ENCODE peak calls at places on chromosomes 12 and 14, in ten cellular contexts. N is glutamatergic neuron, J is breast epithelium, K is RWPE2, F is BE2C, C is MCF 10A, U is cardiac fibroblast, B is retinal pigment epithelial cell, I is AG10803, A is stomach. Z is an unnamed sample.

GRCh38 chr14:22243971-22244581 is 344.9 kb downstream of the DAD1 start:
- DNase-seq in N (no peak), J (no peak), K (no peak), F (no peak), C (no peak), U (no peak), B (no peak), I (no peak), A (no peak), Z (no peak)

GRCh38 chr14:24839617-24840203 is 205.7 kb upstream of the GZMB start:
- DNase-seq in N (no peak), J (no peak), K (no peak), F (no peak), C (no peak), U (no peak), B (no peak), I (no peak), A (no peak), Z (no peak)

GRCh38 chr12:31324845-31325523 is 966 bp downstream of the SINHCAF start:
- DNase-seq in N (peak), J (peak), K (peak), F (peak), C (peak), U (peak), B (no peak), I (peak), A (peak), Z (peak)

GRCh38 chr12:60262378-60262777 is 666.5 kb downstream of the SLC16A7 start:
- DNase-seq in N (no peak), J (no peak), K (no peak), F (no peak), C (peak), U (no peak), B (no peak), I (no peak), A (no peak), Z (no peak)

GRCh38 chr12:7989827-7990491 is 42.6 kb upstream of the FOXJ2 start:
- DNase-seq in N (no peak), J (no peak), K (no peak), F (no peak), C (no peak), U (peak), B (no peak), I (no peak), A (peak), Z (no peak)

GRCh38 chr12:6263931-6264330 is 46.6 kb upstream of the PLEKHG6 start:
- DNase-seq in N (no peak), J (no peak), K (no peak), F (peak), C (no peak), U (no peak), B (no peak), I (no peak), A (no peak), Z (no peak)

GRCh38 chr12:89350661-89351488 is 1.4 kb downstream of the DUSP6 start:
- DNase-seq in N (no peak), J (no peak), K (no peak), F (no peak), C (peak), U (peak), B (no peak), I (peak), A (no peak), Z (no peak)

GRCh38 chr12:38253778-38254177 is 62.8 kb upstream of the ALG10B start:
- DNase-seq in N (no peak), J (no peak), K (no peak), F (no peak), C (no peak), U (no peak), B (no peak), I (no peak), A (no peak), Z (no peak)

GRCh38 chr14:51727526-51727925 is 75.8 kb downstream of the FRMD6 start:
- DNase-seq in N (no peak), J (no peak), K (no peak), F (no peak), C (no peak), U (no peak), B (no peak), I (no peak), A (no peak), Z (no peak)

GRCh38 chr12:61397668-61398067 is 862.5 kb upstream of the USP15 start:
- DNase-seq in N (no peak), J (no peak), K (no peak), F (no peak), C (peak), U (no peak), B (no peak), I (no peak), A (no peak), Z (no peak)

GRCh38 chr12:34298176-34298970 is 276.1 kb downstream of the ALG10 start:
- DNase-seq in N (no peak), J (no peak), K (no peak), F (peak), C (no peak), U (no peak), B (no peak), I (no peak), A (no peak), Z (no peak)

GRCh38 chr12:69987453-69988102 is 162.6 kb downstream of the MYRFL start:
- DNase-seq in N (no peak), J (no peak), K (peak), F (no peak), C (peak), U (peak), B (peak), I (peak), A (no peak), Z (no peak)

GRCh38 chr12:53750812-53751335 is 905 bp downstream of the CISTR start:
- DNase-seq in N (peak), J (no peak), K (no peak), F (peak), C (no peak), U (no peak), B (no peak), I (no peak), A (no peak), Z (peak)

GRCh38 chr14:38339704-38340103 is 83.8 kb upstream of the CLEC14A start:
- DNase-seq in N (no peak), J (no peak), K (no peak), F (no peak), C (peak), U (peak), B (no peak), I (peak), A (no peak), Z (no peak)

GRCh38 chr12:103169-103981 is 36.8 kb downstream of the IQSEC3 start:
- DNase-seq in N (no peak), J (no peak), K (no peak), F (peak), C (no peak), U (no peak), B (no peak), I (no peak), A (no peak), Z (peak)

GRCh38 chr12:91331371-91331770 is 148.8 kb upstream of the DCN start:
- DNase-seq in N (no peak), J (no peak), K (no peak), F (no peak), C (no peak), U (no peak), B (no peak), I (no peak), A (no peak), Z (no peak)

GRCh38 chr12:55705802-55706402 is 1.8 kb downstream of the ITGA7 start:
- DNase-seq in N (no peak), J (no peak), K (no peak), F (no peak), C (no peak), U (no peak), B (no peak), I (no peak), A (no peak), Z (no peak)

GRCh38 chr12:131867891-131868675 is 26.3 kb upstream of the ULK1 start:
- DNase-seq in N (no peak), J (no peak), K (no peak), F (peak), C (no peak), U (no peak), B (no peak), I (no peak), A (no peak), Z (no peak)

GRCh38 chr12:49588761-49589516 is 16.5 kb downstream of the FAM186B start:
- DNase-seq in N (no peak), J (no peak), K (no peak), F (peak), C (peak), U (peak), B (no peak), I (no peak), A (no peak), Z (no peak)

GRCh38 chr12:108629156-108629555 is 4.5 kb downstream of the SELPLG start:
- DNase-seq in N (no peak), J (no peak), K (no peak), F (no peak), C (no peak), U (no peak), B (no peak), I (no peak), A (no peak), Z (no peak)

GRCh38 chr14:89254201-89254919 is 162.7 kb downstream of the FOXN3 start:
- DNase-seq in N (no peak), J (no peak), K (no peak), F (no peak), C (no peak), U (no peak), B (no peak), I (no peak), A (no peak), Z (no peak)

GRCh38 chr12:104668274-104668718 is 211.5 kb downstream of the CHST11 start:
- DNase-seq in N (no peak), J (no peak), K (no peak), F (peak), C (no peak), U (peak), B (no peak), I (no peak), A (no peak), Z (no peak)

GRCh38 chr12:43292699-43293098 is 259.3 kb downstream of the ADAMTS20 start:
- DNase-seq in N (no peak), J (no peak), K (no peak), F (no peak), C (peak), U (peak), B (no peak), I (peak), A (no peak), Z (no peak)

GRCh38 chr12:12541782-12542181 is 20.9 kb downstream of the DUSP16 start:
- DNase-seq in N (no peak), J (no peak), K (no peak), F (no peak), C (no peak), U (no peak), B (no peak), I (no peak), A (no peak), Z (no peak)

GRCh38 chr12:32560520-32560919 is 118.6 kb upstream of the DNM1L start:
- DNase-seq in N (no peak), J (no peak), K (no peak), F (no peak), C (no peak), U (no peak), B (no peak), I (no peak), A (no peak), Z (no peak)
- TF ChIP-seq CTCF in N (no peak), J (no peak), K (no peak), F (no peak), C (no peak), U (no peak), B (no peak), I (no peak), A (no peak), Z (no peak)

DNA sequence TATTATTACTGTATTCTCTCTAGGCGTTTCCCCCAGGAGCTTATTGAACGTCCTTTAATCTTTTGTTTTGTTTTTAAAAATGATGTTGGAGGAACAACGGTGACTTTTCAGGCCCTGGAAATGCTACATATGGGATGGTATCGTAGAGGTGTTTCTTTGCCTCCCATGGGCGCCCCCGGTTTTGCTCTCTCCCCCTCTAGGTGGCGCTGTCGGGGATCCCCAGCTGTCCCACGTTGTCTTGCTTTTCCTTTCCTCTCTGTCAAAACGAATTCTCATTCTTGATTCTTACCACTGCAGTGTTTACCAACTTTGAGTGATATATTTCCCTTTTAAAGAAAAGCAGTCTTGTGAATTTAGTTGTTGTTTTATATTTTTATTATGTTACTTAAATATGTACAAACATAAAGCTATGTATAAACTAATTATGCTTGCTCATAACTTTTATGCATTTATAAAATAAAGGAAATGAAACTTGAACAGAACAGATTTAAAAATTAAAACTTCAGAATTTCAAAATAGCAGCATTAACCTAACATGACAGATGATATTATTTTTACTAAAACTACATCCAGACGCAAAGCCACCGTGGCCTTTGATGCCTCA is 171.9 kb downstream of the RGS6 start:
- DNase-seq in N (peak), J (no peak), K (no peak), F (peak), C (peak), U (no peak), B (no peak), I (no peak), A (no peak), Z (peak)
- TF ChIP-seq CTCF in N (peak), J (no peak), K (peak), F (peak), C (peak), U (peak), B (peak), I (peak), A (no peak), Z (peak)

GRCh38 chr14:74618078-74618952 is 6.3 kb upstream of the LTBP2 start:
- DNase-seq in N (no peak), J (no peak), K (peak), F (no peak), C (peak), U (peak), B (no peak), I (peak), A (peak), Z (no peak)
- TF ChIP-seq CTCF in N (no peak), J (no peak), K (peak), F (no peak), C (no peak), U (no peak), B (no peak), I (peak), A (no peak), Z (no peak)

GRCh38 chr12:109991586-109991985 is 4.6 kb downstream of the GIT2 start:
- DNase-seq in N (no peak), J (no peak), K (no peak), F (no peak), C (no peak), U (no peak), B (no peak), I (no peak), A (no peak), Z (no peak)
- TF ChIP-seq CTCF in N (no peak), J (no peak), K (no peak), F (no peak), C (no peak), U (no peak), B (no peak), I (no peak), A (no peak), Z (no peak)

GRCh38 chr14:26730929-26731618 is 133.2 kb upstream of the NOVA1 start:
- DNase-seq in N (peak), J (no peak), K (no peak), F (peak), C (peak), U (peak), B (no peak), I (no peak), A (no peak), Z (peak)
- TF ChIP-seq CTCF in N (peak), J (peak), K (peak), F (peak), C (peak), U (peak), B (peak), I (peak), A (no peak), Z (peak)